ENCODE peak calls at places on chromosomes 13 and 19, in seven cellular contexts. H is GDM1; P is stimulated activated CD8-positive, alpha-beta memory T cell treated with anti-CD3 and anti-CD28 coated beads, Interleukin-15, amount 100 ng/mL, for 24 hours; L is tibial nerve; G is CD4-positive, alpha-beta T cell; J is stimulated activated CD4-positive, alpha-beta T cell treated with anti-CD3 and anti-CD28 coated beads, Interleukin-15, amount 100 ng/mL, for 1 hour; S is stimulated activated naive CD4-positive, alpha-beta T cell. M is an unnamed sample.

GRCh38 chr19:51325161-51325979 is 13.9 kb downstream of the IGLON5 start:
- DNase-seq in H (no peak), P (no peak), L (no peak), G (no peak), J (no peak), S (no peak), M (no peak)

GRCh38 chr13:97344250-97345175 is 89.5 kb upstream of the RAP2A start:
- DNase-seq in H (peak), P (no peak), L (peak), G (peak), J (no peak), S (peak), M (no peak)

GRCh38 chr13:51000576-51001260 is 91.1 kb downstream of the RNASEH2B start:
- DNase-seq in H (no peak), P (no peak), L (peak), G (no peak), J (no peak), S (no peak), M (no peak)

GRCh38 chr19:29328586-29328985 is 115.6 kb upstream of the UQCRFS1 start:
- DNase-seq in H (no peak), P (no peak), L (no peak), G (no peak), J (no peak), S (no peak), M (no peak)

GRCh38 chr19:46783670-46784069 is 4.7 kb downstream of the SLC1A5 start:
- DNase-seq in H (no peak), P (no peak), L (no peak), G (no peak), J (no peak), S (no peak), M (no peak)

GRCh38 chr13:94243551-94243950 is 235.9 kb downstream of the DCT start:
- DNase-seq in H (no peak), P (no peak), L (no peak), G (no peak), J (no peak), S (no peak), M (no peak)

GRCh38 chr19:50377051-50377441 is 789 bp downstream of the NR1H2 start:
- DNase-seq in H (no peak), P (no peak), L (no peak), G (peak), J (no peak), S (peak), M (no peak)

GRCh38 chr13:100707818-100708740 is 33.5 kb upstream of the TMTC4 start:
- DNase-seq in H (peak), P (no peak), L (no peak), G (no peak), J (no peak), S (no peak), M (no peak)

GRCh38 chr13:90448466-90449037 is 898.9 kb upstream of the MIR17HG start:
- DNase-seq in H (no peak), P (no peak), L (no peak), G (no peak), J (no peak), S (no peak), M (no peak)

GRCh38 chr13:92821324-92821723 is 405.3 kb upstream of the GPC6 start:
- DNase-seq in H (no peak), P (no peak), L (no peak), G (no peak), J (no peak), S (no peak), M (no peak)

GRCh38 chr19:6476155-6476895 is 5.3 kb downstream of the DENND1C start:
- DNase-seq in H (no peak), P (peak), L (no peak), G (peak), J (peak), S (peak), M (no peak)

GRCh38 chr19:15432018-15432494 is 13.3 kb upstream of the AKAP8L start:
- DNase-seq in H (no peak), P (no peak), L (no peak), G (no peak), J (no peak), S (peak), M (no peak)